ENCODE peak calls at places on chromosomes 4 and X, in eight cellular contexts. A is cardiac muscle cell; M is mucosa of gallbladder; T is Karpas-422; R is glutamatergic neuron; C is H4; V is MG63; S is CD4-positive, alpha-beta T cell. H is an unnamed sample.

GRCh38 chr4:186204611-186205144 is 13.3 kb downstream of the CYP4V2 start:
- DNase-seq in A (no peak), M (peak; percentile 25), T (no peak), R (no peak), C (no peak), V (no peak), S (no peak), H (no peak)

GRCh38 chr4:124234771-124235170 is 477.8 kb downstream of the ANKRD50 start:
- DNase-seq in A (no peak), M (no peak), T (no peak), R (no peak), C (no peak), V (no peak), S (no peak), H (no peak)

GRCh38 chrX:72073614-72074013 is 58.1 kb downstream of the RTL5 start:
- DNase-seq in A (no peak), M (no peak), T (no peak), R (no peak), C (no peak), V (no peak), S (no peak), H (no peak)

GRCh38 chr4:10364194-10364593 is 93.0 kb downstream of the ZNF518B start:
- DNase-seq in A (no peak), M (no peak), T (no peak), R (no peak), C (no peak), V (no peak), S (no peak), H (no peak)

GRCh38 chrX:15336023-15336413 is 695 bp upstream of the PIGA start:
- DNase-seq in A (peak; percentile 26), M (no peak), T (no peak), R (no peak), C (peak; percentile 16), V (peak; percentile 14), S (no peak), H (no peak)

GRCh38 chr4:64781737-64782326 is 372.6 kb upstream of the TECRL start:
- DNase-seq in A (peak; percentile 26), M (no peak), T (peak; percentile 65), R (no peak), C (peak; percentile 24), V (no peak), S (no peak), H (no peak)

GRCh38 chr4:85486425-85487101 is 11.6 kb downstream of the ARHGAP24 start:
- DNase-seq in A (no peak), M (no peak), T (no peak), R (no peak), C (peak; percentile 26), V (no peak), S (no peak), H (no peak)

GRCh38 chr4:78625073-78625472 is 73.5 kb downstream of the ANXA3 start:
- DNase-seq in A (no peak), M (no peak), T (no peak), R (no peak), C (no peak), V (no peak), S (no peak), H (no peak)

GRCh38 chr4:186728631-186729271 is 5.1 kb upstream of the FAT1 start:
- DNase-seq in A (no peak), M (peak; percentile 21), T (no peak), R (no peak), C (no peak), V (no peak), S (no peak), H (no peak)

GRCh38 chr4:22573198-22573597 is 57.3 kb upstream of the ADGRA3 start:
- DNase-seq in A (peak; percentile 24), M (peak; percentile 44), T (no peak), R (no peak), C (no peak), V (peak; percentile 52), S (no peak), H (peak; percentile 44)

GRCh38 chr4:111519683-111520082 is 625.6 kb upstream of the FAM241A start:
- DNase-seq in A (no peak), M (no peak), T (no peak), R (no peak), C (no peak), V (no peak), S (no peak), H (no peak)

GRCh38 chrX:139172731-139173130 is 357.8 kb upstream of the F9 start:
- DNase-seq in A (no peak), M (no peak), T (no peak), R (no peak), C (no peak), V (no peak), S (no peak), H (no peak)